ENCODE peak calls at places on chromosomes 16 and 17, in ten cellular contexts. G is IMR-90, U is gastrocnemius medialis, P is ovary, D is stomach, B is right lobe of liver, K is heart left ventricle, T is uterus, M is sigmoid colon, O is body of pancreas. R is an unnamed sample. For H3K9me3, the result is how much of the 10 kb centered on the place peaks cover.

GRCh38 chr17:57902800-57903759 is 52.1 kb downstream of the CUEDC1 start:
- DNase-seq in G (peak), U (peak), P (no peak), D (peak), B (peak), K (peak), T (peak), M (peak), O (peak), R (no peak)

GRCh38 chr17:3927628-3928010 is 11.4 kb upstream of the P2RX1 start:
- DNase-seq in G (no peak), U (no peak), P (peak), D (no peak), B (no peak), K (no peak), T (no peak), M (no peak), O (no peak), R (no peak)

GRCh38 chr16:85327731-85328664 is 215.7 kb upstream of the CIBAR2 start:
- DNase-seq in G (no peak), U (no peak), P (no peak), D (no peak), B (no peak), K (no peak), T (no peak), M (no peak), O (no peak), R (no peak)

GRCh38 chr17:7697828-7698588 is 7.0 kb upstream of the EFNB3 start:
- DNase-seq in G (no peak), U (no peak), P (no peak), D (no peak), B (no peak), K (no peak), T (no peak), M (no peak), O (no peak), R (no peak)

GRCh38 chr17:63325885-63326284 is 120.2 kb downstream of the CYB561 start:
- DNase-seq in G (peak), U (no peak), P (no peak), D (no peak), B (no peak), K (no peak), T (no peak), M (no peak), O (no peak), R (no peak)

GRCh38 chr17:68048996-68049395 is 13.5 kb downstream of the KPNA2 start:
- DNase-seq in G (no peak), U (no peak), P (no peak), D (no peak), B (no peak), K (no peak), T (no peak), M (no peak), O (no peak), R (no peak)

GRCh38 chr16:30902070-30902972 is 5.9 kb downstream of the CTF1 start:
- DNase-seq in G (peak), U (no peak), P (peak), D (peak), B (peak), K (peak), T (no peak), M (peak), O (peak), R (no peak)

GRCh38 chr16:54590836-54591235 is 304.2 kb upstream of the IRX3 start:
- DNase-seq in G (no peak), U (no peak), P (no peak), D (no peak), B (no peak), K (no peak), T (no peak), M (no peak), O (no peak), R (no peak)

DNA sequence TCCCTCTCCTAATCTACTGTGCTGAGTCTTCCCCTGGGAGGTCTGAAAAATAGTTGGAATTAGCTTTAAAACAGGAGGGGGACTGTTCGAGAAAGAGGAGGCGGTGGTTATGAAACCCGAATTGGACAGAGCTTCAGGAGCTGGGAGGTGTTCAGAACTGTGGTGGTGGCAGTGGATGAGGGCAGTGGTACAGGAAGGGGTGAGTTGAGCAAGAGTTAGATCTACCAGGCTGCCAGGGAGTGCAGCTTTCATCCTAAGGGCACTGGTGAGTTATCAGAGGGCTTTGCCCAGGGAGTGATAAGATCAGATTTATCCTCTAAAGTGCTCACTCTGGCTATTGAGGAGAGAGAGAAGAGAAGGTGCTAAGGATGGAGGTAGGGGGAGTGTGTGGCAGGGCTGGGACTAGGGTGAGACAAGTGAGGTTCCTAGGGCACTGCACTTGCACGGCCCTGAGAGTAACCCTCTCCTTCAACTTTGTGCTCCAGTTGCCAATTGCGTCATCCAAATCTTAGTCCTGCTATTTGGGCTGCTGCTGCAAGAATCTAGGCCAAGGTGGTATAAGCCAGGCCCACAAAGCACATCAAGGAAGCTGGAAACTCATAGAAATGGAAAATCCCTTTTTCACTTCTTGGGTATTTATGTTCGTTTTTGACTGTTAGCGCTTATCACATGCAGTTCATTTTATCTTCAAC is 540.3 kb downstream of the XYLT1 start:
- DNase-seq in G (no peak), U (no peak), P (no peak), D (no peak), B (no peak), K (no peak), T (no peak), M (no peak), O (no peak), R (no peak)
- H3K9me3 ChIP-seq in G (under half), U (under half), P (under half), D (under half), B (under half), K (under half), T (under half), M (under half), O (under half), R (under half)

GRCh38 chr16:3007059-3007956 is 5.4 kb upstream of the CLDN9 start:
- DNase-seq in G (no peak), U (no peak), P (no peak), D (no peak), B (peak), K (no peak), T (no peak), M (no peak), O (peak), R (no peak)

GRCh38 chr16:3009568-3010390 is 2.9 kb upstream of the CLDN9 start:
- DNase-seq in G (peak), U (no peak), P (no peak), D (peak), B (no peak), K (no peak), T (no peak), M (no peak), O (peak), R (no peak)

GRCh38 chr16:3008749-3009088 is 4.0 kb upstream of the CLDN9 start:
- DNase-seq in G (no peak), U (no peak), P (no peak), D (no peak), B (no peak), K (no peak), T (no peak), M (no peak), O (no peak), R (no peak)

GRCh38 chr16:3010510-3010909 is 2.2 kb upstream of the CLDN9 start:
- DNase-seq in G (no peak), U (no peak), P (no peak), D (no peak), B (no peak), K (no peak), T (no peak), M (no peak), O (no peak), R (no peak)

DNA sequence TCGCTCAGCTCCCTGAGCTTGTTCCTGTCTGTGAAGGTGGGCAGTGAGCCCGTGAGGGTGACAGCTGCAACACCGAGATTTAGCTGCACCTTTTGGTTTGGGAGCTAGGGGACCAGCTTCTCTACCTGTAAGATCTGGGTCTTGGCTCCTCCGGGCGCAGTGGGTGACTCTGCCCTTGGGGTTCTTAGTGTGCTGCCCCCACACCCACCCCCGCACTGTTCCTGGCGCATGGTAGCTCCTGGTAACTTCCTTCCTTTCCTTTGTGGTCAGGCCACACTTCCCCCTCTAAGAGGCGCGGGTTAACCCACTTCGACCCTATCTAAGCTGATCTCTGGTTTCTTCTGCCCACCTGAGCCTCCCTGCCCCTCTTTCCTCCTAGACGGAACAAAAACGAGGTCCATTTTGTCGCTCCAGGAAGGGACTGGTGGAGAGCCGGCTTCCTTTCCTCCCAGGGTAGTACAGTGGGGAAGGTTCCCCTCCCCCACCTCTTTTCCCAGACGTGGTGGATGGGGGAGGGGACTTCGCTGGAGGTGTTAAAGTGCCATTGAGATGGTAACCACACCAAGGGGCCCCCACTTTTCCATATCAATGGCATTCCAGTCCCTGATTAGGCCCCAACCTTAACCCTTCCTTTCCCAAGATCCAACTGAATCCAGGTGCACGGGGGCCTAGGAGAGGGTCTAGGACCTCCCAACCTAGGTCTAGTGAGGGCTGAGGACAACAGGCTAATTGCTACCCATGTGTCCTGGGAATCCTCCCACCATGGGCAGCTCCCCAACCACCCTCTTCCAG is 4.6 kb upstream of the CLDN9 start:
- DNase-seq in G (no peak), U (no peak), P (no peak), D (no peak), B (peak), K (no peak), T (no peak), M (no peak), O (peak), R (no peak)
- TF ChIP-seq POLR2A in G (no peak), U (no peak), P (no peak), D (no peak), B (no peak), K (no peak), T (no peak), M (no peak), O (no peak), R (no peak)

DNA sequence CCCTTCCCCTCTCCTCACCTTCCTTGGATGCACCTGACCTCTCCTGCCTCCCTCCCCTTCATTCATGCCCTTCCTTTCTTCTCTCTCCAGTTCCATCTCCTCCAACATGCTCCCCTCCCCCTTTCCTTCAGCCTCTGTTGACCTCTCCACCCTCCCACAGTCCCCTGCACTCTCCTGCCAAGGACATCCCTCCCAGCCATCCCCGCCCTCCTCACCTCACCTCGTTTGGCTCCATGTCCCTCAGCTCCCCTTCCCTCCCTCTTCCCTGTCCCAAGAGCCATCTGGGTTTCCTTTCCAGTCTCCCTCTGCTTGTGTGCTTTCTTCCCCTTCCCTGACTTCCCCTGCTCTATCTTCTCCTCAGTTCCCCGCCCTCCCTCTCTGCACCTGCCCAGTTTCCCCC is 819.7 kb downstream of the KCNJ18 start:
- DNase-seq in G (no peak), U (no peak), P (no peak), D (no peak), B (no peak), K (no peak), T (no peak), M (no peak), O (no peak), R (peak)
- H3K9me3 ChIP-seq in G (under half), U (under half), P (under half), D (half or more), B (under half), K (under half), T (under half), M (under half), O (under half), R (under half)

GRCh38 chr17:17681187-17681743 is at the start of gene RAI1:
- DNase-seq in G (peak), U (peak), P (peak), D (peak), B (peak), K (peak), T (peak), M (peak), O (peak), R (no peak)
- TF ChIP-seq POLR2A in G (peak), U (peak), P (peak), D (no peak), B (peak), K (no peak), T (no peak), M (no peak), O (peak), R (no peak)

DNA sequence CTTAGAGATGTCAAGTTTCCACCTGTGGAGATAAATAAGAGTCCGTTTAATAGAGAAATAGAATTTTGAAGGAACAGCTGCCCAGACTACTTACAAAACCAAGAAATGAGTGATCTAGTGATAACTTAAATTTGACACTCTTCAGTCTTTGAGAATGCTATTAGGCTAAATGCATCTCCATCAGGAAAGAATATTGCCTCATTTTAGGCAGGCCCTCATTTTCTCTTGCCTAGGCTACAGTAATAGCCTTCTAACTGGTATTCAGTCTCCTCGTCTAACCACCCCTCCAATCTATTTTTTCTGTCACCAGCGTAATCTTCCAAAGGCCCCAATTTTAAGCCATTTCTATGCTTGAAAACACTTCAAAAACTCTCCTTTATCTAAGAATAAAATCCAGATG is 537.8 kb upstream of the CA10 start:
- DNase-seq in G (no peak), U (no peak), P (no peak), D (no peak), B (no peak), K (no peak), T (no peak), M (no peak), O (no peak), R (no peak)
- H3K9me3 ChIP-seq in G (under half), U (under half), P (under half), D (under half), B (under half), K (under half), T (under half), M (under half), O (under half), R (under half)

GRCh38 chr17:4997302-4998026 is at the start of the genes INCA1 and KIF1C:
- DNase-seq in G (peak), U (peak), P (peak), D (peak), B (peak), K (peak), T (peak), M (peak), O (peak), R (no peak)

GRCh38 chr17:4999429-5000093 is 1.8 kb downstream of the KIF1C start:
- DNase-seq in G (no peak), U (no peak), P (no peak), D (no peak), B (no peak), K (no peak), T (no peak), M (no peak), O (no peak), R (no peak)

GRCh38 chr17:4998666-4999428 is 1.1 kb downstream of the KIF1C start:
- DNase-seq in G (no peak), U (no peak), P (peak), D (peak), B (peak), K (no peak), T (peak), M (no peak), O (peak), R (no peak)

GRCh38 chr17:5000237-5000639 is 2.5 kb downstream of the KIF1C start:
- DNase-seq in G (no peak), U (peak), P (peak), D (peak), B (peak), K (peak), T (peak), M (peak), O (peak), R (no peak)

GRCh38 chr17:4998027-4998665 is 396 bp downstream of the KIF1C start:
- DNase-seq in G (no peak), U (peak), P (peak), D (peak), B (peak), K (peak), T (peak), M (peak), O (peak), R (no peak)
- TF ChIP-seq POLR2A in G (no peak), U (peak), P (peak), D (no peak), B (peak), K (peak), T (no peak), M (no peak), O (no peak), R (no peak)

GRCh38 chr16:35404273-35404672 is 1944.9 kb downstream of the TP53TG3F start:
- DNase-seq in G (no peak), U (no peak), P (no peak), D (no peak), B (no peak), K (no peak), T (no peak), M (no peak), O (no peak), R (no peak)

GRCh38 chr16:35398208-35398607 is 1938.8 kb downstream of the TP53TG3F start:
- DNase-seq in G (no peak), U (no peak), P (no peak), D (no peak), B (no peak), K (no peak), T (no peak), M (no peak), O (no peak), R (no peak)

GRCh38 chr16:35399133-35399532 is 1939.7 kb downstream of the TP53TG3F start:
- DNase-seq in G (no peak), U (no peak), P (no peak), D (no peak), B (no peak), K (no peak), T (no peak), M (no peak), O (no peak), R (no peak)
- H3K9me3 ChIP-seq in G (under half), U (under half), P (under half), D (under half), B (under half), K (under half), T (under half), M (under half), O (under half), R (under half)

R was measured in vagina.